ENCODE peak calls at places on chromosome 18, in six cellular contexts. A is heart right ventricle, K is epithelial cell of esophagus, O is ovary, W is WTC11, G is A549. R is an unnamed sample.

GRCh38 chr18:47191956-47192355 is 15.8 kb upstream of the IER3IP1 start:
- DNase-seq in G (peak; percentile 24), A (no peak), W (no peak), K (peak; percentile 75), O (no peak), R (no peak)

GRCh38 chr18:32779010-32779409 is 6.2 kb upstream of the KLHL14 start:
- DNase-seq in G (no peak), K (no peak), W (no peak), O (no peak), A (no peak), R (no peak)

GRCh38 chr18:21441670-21442069 is 158.8 kb downstream of the ESCO1 start:
- DNase-seq in G (no peak), A (no peak), W (no peak), K (peak; percentile 8), O (no peak), R (no peak)

GRCh38 chr18:60892441-60892840 is 440.8 kb upstream of the CDH20 start:
- DNase-seq in G (no peak), K (peak; percentile 61), A (no peak), O (no peak), W (no peak), R (no peak)

GRCh38 chr18:43279015-43279758 is 1.9 kb upstream of the SYT4 start:
- DNase-seq in K (peak; percentile 5), O (no peak), W (peak; percentile 10), G (peak; percentile 33), A (no peak), R (no peak)

GRCh38 chr18:74512321-74513053 is 16.3 kb downstream of the CNDP2 start:
- DNase-seq in A (no peak), G (no peak), K (no peak), W (no peak), O (no peak), R (peak; percentile 60)

GRCh38 chr18:48260237-48260636 is 148.9 kb downstream of the ZBTB7C start:
- DNase-seq in G (no peak), W (no peak), O (no peak), K (no peak), A (no peak), R (no peak)

GRCh38 chr18:76491436-76491800 is 3.6 kb downstream of the ZNF516 start:
- DNase-seq in A (peak; percentile 79), W (peak; percentile 78), K (peak; percentile 82), G (peak; percentile 53), O (peak; percentile 87), R (no peak)

DNA sequence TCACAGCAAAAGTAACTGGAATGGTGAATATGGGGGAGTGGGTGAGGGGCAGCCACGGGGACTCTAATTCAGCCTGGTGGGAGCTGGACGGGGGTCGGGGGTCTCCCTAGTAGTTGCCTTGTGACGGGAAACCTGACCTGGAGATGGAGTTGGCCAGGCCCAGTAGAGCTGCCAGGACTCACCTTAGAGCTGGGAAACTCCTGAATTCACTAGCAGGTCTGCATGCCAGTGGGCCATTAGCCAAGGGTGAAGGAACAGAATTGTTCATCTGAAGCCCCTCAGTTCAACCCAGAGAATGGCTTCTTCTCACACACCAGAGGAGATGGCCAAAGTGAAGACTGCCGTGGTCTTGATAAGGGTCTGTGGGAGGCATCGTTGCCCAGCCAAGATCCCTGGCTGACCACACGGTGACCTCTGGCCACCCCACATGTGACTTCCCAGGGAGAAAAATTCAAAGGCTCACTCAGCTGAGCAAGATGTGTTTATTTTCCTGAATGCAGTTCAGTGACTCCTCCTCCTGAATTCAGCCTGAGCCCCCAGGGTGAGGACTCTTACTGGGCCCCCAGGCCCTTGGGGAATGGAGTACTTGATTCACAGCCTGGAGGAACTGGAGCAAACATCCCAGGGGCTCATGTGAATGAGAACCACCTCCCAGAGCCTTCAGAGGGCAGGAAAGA is 25.1 kb downstream of the MOCOS start:
- DNase-seq in K (no peak), G (no peak), A (no peak), W (no peak), O (peak; percentile 53), R (no peak)
- TF ChIP-seq CTCF in K (no peak), G (no peak), A (no peak), W (no peak), O (no peak), R (no peak)

DNA sequence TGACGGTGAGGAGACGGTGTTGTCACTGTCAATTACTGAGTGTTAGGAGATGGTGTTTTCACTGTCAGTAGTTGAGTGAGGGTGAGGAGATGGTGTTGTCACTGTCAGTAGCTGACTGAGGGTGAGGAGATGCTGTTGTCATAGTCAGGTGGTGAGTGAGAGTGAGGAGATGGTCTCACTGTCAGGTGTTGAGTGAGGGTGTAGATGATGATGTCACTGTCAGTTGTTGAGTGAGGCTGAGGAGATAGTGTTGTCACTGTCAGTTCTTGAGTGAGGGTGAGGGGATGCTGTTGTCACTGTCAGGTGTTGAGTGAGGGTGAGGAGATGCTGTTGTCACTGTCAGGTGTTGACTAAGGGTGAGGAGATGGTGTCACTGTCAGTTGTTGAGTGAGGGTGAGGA is 3.4 kb upstream of the ATP9B start:
- DNase-seq in A (no peak), G (no peak), W (no peak), K (no peak), O (no peak), R (no peak)
- TF ChIP-seq CTCF in A (no peak), G (no peak), W (no peak), K (no peak), O (no peak), R (no peak)

GRCh38 chr18:78688249-78688648 is 291.4 kb upstream of the SALL3 start:
- DNase-seq in G (no peak), O (no peak), K (no peak), W (no peak), A (no peak), R (no peak)

GRCh38 chr18:78687736-78688135 is 291.9 kb upstream of the SALL3 start:
- DNase-seq in K (no peak), O (no peak), G (no peak), A (no peak), W (no peak), R (no peak)

GRCh38 chr18:78689606-78690005 is 290.0 kb upstream of the SALL3 start:
- DNase-seq in W (no peak), A (no peak), G (no peak), K (no peak), O (no peak), R (peak; percentile 45)

GRCh38 chr18:78686976-78687685 is 292.5 kb upstream of the SALL3 start:
- DNase-seq in K (no peak), A (no peak), G (no peak), O (no peak), W (no peak), R (no peak)

DNA sequence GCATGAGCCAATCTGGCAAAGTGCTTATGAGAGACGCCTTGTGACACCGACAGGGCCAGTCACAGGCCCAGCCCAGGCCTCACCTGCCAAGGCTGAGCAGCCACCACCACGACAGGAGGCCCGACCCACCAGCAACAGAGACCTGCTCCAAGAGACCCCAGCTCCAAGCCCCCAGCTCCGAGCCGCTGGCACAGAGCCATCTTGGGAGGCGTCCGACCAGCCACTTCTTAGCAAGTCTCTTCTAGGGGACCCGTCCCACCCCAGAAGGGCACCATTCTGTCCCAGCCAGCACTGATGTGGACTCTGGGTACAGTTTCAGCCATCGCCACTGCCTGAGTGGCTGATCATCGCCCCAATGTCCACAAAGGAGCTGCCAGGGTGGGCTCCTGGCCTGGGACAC is 290.7 kb upstream of the SALL3 start:
- DNase-seq in K (no peak), W (no peak), A (no peak), O (no peak), G (no peak), R (no peak)
- TF ChIP-seq CTCF in K (no peak), W (no peak), A (no peak), O (no peak), G (no peak), R (no peak)

DNA sequence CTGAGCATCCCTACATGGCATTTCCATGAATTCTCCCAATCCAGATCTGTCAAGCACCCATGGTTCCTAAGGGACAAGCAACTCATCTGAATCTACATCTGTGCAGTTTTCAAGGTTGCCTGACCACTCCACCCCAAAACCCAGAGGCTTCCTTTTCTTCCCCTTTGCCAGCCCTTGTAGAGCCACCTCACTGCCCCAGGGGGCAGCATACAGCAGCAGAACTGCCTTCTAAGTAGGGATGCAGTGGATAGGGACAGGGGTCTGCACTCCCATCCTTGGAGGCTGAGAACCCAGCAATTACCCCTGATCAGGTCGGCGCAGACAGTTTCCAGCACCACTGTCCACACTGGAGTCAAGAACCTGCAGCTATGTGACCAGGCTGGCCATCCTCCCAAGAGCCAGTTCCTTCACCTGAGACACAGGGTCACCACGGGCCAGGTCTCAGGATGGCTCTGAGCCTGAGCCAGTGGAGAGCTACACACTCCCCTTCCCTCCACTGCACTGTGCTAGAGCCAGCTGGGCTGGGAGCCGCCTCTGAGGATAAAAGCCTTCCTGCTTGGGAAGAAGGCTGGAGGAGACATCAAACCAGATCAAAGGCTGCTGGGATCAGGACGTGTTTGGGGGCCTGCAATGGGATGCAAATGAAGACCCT is 283.1 kb downstream of the CELF4 start:
- DNase-seq in A (no peak), W (peak; percentile 36), K (no peak), G (peak; percentile 6), O (no peak), R (no peak)
- TF ChIP-seq CTCF in A (no peak), W (peak; percentile 45), K (peak; percentile 39), G (peak; percentile 31), O (no peak), R (peak; percentile 57)

GRCh38 chr18:5851998-5852397 is 43.3 kb downstream of the TMEM200C start:
- DNase-seq in K (no peak), O (no peak), G (no peak), A (no peak), W (no peak), R (no peak)
- TF ChIP-seq CTCF in K (no peak), O (no peak), G (peak; percentile 13), A (no peak), W (no peak), R (peak; percentile 60)

GRCh38 chr18:62345909-62346308 is 20.8 kb downstream of the TNFRSF11A start:
- DNase-seq in G (no peak), W (no peak), K (no peak), O (no peak), A (no peak), R (no peak)

GRCh38 chr18:62347091-62347506 is 22.0 kb downstream of the TNFRSF11A start:
- DNase-seq in G (no peak), W (no peak), A (no peak), K (no peak), O (no peak), R (no peak)

GRCh38 chr18:62342884-62343283 is 17.8 kb downstream of the TNFRSF11A start:
- DNase-seq in A (no peak), W (no peak), O (no peak), K (no peak), G (no peak), R (no peak)

GRCh38 chr18:62346327-62347090 is 21.4 kb downstream of the TNFRSF11A start:
- DNase-seq in G (no peak), A (no peak), W (no peak), K (no peak), O (no peak), R (no peak)

GRCh38 chr18:62348474-62348873 is 23.4 kb downstream of the TNFRSF11A start:
- DNase-seq in O (no peak), W (no peak), K (no peak), A (no peak), G (no peak), R (no peak)
- TF ChIP-seq CTCF in O (no peak), W (no peak), K (no peak), A (no peak), G (no peak), R (no peak)

R was measured in type B pancreatic cell.